ENCODE peak calls at places on chromosomes 6 and 20, in four cellular contexts. S is heart left ventricle, V is GM13976, R is A673. U is an unnamed sample.
A peak's percentile ranks its signal among the peaks of the same experiment; 100 is the strongest.

GRCh38 chr6:30394139-30394538 is 49.2 kb downstream of the RPP21 start:
- DNase-seq in S (no peak), V (no peak), R (no peak), U (no peak)

GRCh38 chr20:25574411-25574810 is 10.9 kb downstream of the NINL start:
- DNase-seq in S (no peak), V (no peak), R (peak; percentile 11), U (no peak)

GRCh38 chr6:106692823-106693216 is 63.4 kb downstream of the QRSL1 start:
- DNase-seq in S (no peak), V (no peak), R (no peak), U (no peak)

GRCh38 chr6:46023216-46023915 is 7.7 kb upstream of the CLIC5 start:
- DNase-seq in S (no peak), V (no peak), R (no peak), U (no peak)

GRCh38 chr6:6368040-6368683 is 47.7 kb upstream of the F13A1 start:
- DNase-seq in S (no peak), V (no peak), R (no peak), U (no peak)

GRCh38 chr6:104559435-104560202 is 300.1 kb downstream of the HACE1 start:
- DNase-seq in S (no peak), V (no peak), R (no peak), U (no peak)

GRCh38 chr6:28632326-28632851 is 106.7 kb downstream of the GPX5 start:
- DNase-seq in S (no peak), V (no peak), R (no peak), U (no peak)

GRCh38 chr6:122323361-122323760 is 76.1 kb upstream of the HSF2 start:
- DNase-seq in S (no peak), V (no peak), R (peak; percentile 4), U (no peak)

GRCh38 chr6:79781916-79782315 is 150.8 kb downstream of the SH3BGRL2 start:
- DNase-seq in S (no peak), V (no peak), R (no peak), U (no peak)

GRCh38 chr20:24650091-24650490 is 180.7 kb downstream of the SYNDIG1 start:
- DNase-seq in S (no peak), V (no peak), R (no peak), U (no peak)

GRCh38 chr6:170446841-170447560 is 106.1 kb downstream of the PSMB1 start:
- DNase-seq in S (peak; percentile 33), V (no peak), R (no peak), U (no peak)

DNA sequence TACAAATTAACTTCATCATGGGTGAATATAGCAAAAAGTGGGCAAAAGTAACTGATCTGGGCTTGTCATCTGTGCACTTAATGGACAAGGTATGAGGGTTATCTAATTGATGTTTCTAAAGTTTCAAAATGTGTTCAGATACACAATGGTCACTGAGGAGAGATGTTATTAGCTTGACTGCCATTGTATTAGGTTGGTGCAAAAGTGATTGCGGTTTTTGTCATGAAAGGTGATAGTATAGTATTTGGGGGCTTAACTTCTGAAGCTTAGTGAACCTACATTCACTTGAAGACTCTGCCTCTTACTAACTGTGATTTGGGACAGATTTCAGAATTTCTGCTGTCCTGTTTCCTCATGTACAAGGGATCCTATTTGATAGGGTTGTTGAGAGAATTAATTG is 159.6 kb downstream of the UST start:
- DNase-seq in S (no peak), V (no peak), R (no peak), U (no peak)
- TF ChIP-seq CTCF in S (no peak), V (no peak), R (no peak), U (no peak)

DNA sequence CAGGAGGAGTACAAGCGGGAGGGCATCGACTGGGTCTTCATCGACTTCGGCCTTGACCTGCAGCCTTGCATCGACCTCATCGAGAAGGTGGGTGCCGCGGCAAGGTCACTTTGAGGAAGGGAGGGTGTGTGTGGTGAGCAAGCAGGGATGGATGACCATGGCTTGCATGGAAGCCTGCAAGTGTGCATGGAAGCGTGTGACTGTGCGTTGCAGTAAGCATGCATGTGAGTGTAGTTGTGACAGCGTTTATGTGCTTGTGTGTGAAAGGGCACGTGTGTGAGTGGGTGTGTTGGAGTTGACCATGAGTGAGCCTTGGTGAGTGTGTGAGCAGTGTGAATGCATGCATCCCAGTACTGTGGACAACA is 32.5 kb downstream of the MYH7B start:
- DNase-seq in S (no peak), V (no peak), R (no peak), U (no peak)
- TF ChIP-seq CTCF in S (no peak), V (no peak), R (no peak), U (no peak)

GRCh38 chr6:14396392-14396791 is 278.8 kb downstream of the CD83 start:
- DNase-seq in S (no peak), V (no peak), R (no peak), U (no peak)

GRCh38 chr6:14399635-14400034 is 282.1 kb downstream of the CD83 start:
- DNase-seq in S (no peak), V (no peak), R (no peak), U (no peak)

GRCh38 chr6:14397518-14397901 is 279.9 kb downstream of the CD83 start:
- DNase-seq in S (no peak), V (no peak), R (no peak), U (no peak)

GRCh38 chr6:14398953-14399352 is 281.4 kb downstream of the CD83 start:
- DNase-seq in S (no peak), V (no peak), R (no peak), U (no peak)

DNA sequence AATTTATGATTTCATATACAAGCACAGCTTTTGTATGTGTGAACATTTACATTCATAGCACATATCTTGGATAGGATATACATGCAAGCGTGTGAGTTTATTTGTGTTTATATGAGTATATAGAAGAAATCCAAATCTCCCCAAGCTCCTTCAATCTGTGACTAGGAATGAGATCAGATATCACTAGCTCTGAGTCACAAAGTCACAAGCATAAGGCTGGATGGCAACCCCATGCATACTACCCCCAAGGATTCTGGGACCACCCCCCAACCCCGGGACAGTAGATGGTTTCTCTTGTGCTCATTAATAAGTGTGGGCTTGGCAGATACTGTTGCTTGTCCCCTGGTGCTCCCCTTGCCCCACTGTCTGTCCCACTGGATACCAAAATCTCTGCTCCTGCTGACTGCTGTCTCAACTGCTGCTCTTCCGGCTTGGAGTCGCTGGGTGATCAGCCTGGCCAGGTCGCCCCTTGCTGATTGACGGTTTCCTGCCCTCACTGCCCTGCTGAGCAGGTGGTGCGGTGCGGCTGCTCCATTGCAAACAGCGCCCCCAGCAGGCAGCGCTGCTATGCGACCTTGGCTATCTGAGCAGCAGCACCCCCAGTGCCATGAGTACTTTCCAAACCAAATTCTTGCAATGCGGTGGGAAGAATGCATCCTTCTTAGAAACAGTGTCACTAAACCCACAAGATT is 279.4 kb downstream of the CD83 start:
- DNase-seq in S (no peak), V (peak; percentile 49), R (no peak), U (peak; percentile 44)
- TF ChIP-seq CTCF in S (no peak), V (peak; percentile 41), R (peak; percentile 47), U (peak; percentile 18)

DNA sequence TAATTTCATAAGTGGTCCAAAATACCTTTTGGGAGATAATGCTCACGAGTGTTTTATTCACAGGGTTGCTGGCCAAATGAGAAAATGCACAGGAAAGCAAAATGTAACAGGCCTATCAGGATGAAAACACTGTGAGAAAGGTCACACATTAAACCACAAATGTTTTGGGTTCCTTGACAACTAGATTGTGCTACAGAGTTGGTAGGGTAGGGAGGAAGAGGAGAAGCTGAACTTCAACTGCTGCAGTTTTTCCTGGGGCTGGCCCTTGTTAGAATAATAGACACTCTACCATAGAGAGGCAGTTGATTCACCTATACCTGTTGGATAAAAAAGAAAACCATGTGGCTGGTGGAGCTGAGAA is 28.1 kb upstream of the PAQR8 start:
- DNase-seq in S (no peak), V (no peak), R (no peak), U (peak; percentile 26)
- TF ChIP-seq CTCF in S (no peak), V (no peak), R (no peak), U (no peak)

DNA sequence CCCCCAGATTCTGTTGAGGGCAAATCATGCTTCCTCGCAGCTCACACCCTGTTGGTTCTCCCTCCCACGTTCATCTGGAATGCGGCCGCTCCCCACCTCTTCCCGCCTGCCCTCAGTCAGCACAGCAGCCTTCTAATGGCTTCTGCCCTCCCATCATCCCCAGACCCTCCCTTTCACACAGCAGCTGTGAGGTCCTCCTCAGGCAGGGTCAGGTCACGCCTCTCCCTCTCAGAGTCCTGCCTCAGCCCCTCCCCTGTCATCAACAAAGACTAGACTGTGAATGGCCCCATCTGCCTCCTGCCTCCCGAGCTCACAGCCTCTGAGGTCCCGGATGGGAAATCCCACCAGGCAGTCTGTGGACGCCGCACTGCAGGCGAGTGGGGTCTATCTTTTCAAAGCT is 7.9 kb upstream of the BHLHE23 start:
- DNase-seq in S (peak; percentile 54), V (peak; percentile 66), R (no peak), U (no peak)
- TF ChIP-seq CTCF in S (no peak), V (no peak), R (no peak), U (no peak)

DNA sequence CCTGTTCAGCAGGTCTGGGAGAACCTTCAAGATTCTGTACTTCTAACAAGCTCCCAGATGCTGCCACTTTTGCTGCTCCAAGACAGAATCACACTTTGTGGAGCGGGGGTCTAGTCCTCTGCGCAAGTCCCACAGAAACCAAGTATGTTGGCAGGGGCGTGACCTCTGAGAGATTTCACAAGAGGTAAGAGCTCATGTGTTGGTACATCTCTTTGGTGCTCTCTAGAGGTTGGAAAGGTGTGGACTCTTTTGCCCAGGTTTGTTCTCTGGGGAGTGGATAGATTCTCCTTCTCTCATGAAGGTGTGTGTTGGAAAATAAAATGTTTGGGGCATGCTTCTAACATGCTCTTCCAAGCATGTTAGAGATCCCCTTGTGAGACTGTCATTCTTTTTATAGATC is 340.9 kb upstream of the IRAK1BP1 start:
- DNase-seq in S (no peak), V (no peak), R (no peak), U (no peak)
- TF ChIP-seq CTCF in S (no peak), V (no peak), R (no peak), U (no peak)

DNA sequence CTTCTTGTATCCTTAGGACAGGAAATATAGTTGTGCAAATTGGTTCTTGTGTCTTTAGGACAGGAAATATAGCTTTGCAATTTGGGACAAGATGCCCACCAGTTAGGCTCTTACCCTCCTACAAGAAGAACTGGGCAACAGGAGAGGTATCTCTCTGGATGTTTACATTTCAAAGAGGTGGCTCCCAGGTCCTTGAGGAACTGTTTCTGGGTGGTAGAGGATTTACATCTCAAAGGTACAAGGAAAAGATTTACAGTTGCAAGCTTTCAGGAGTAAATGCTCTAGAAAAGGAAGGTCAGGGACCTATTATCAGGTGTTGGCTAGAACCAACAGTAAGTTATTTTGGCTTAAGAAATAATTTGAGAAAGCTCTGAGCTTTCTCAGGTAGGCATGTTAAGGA is 19.2 kb downstream of the RNF182 start:
- DNase-seq in S (no peak), V (no peak), R (no peak), U (no peak)
- TF ChIP-seq CTCF in S (no peak), V (no peak), R (no peak), U (no peak)

GRCh38 chr20:61917459-61917858 is 148.2 kb downstream of the TAF4 start:
- DNase-seq in S (peak; percentile 38), V (no peak), R (no peak), U (no peak)

GRCh38 chr20:61916318-61916891 is 149.3 kb downstream of the TAF4 start:
- DNase-seq in S (no peak), V (no peak), R (no peak), U (no peak)

GRCh38 chr20:61919239-61919638 is 146.4 kb downstream of the TAF4 start:
- DNase-seq in S (peak; percentile 27), V (no peak), R (no peak), U (no peak)

GRCh38 chr20:61919675-61920365 is 145.9 kb downstream of the TAF4 start:
- DNase-seq in S (peak; percentile 20), V (no peak), R (no peak), U (no peak)

DNA sequence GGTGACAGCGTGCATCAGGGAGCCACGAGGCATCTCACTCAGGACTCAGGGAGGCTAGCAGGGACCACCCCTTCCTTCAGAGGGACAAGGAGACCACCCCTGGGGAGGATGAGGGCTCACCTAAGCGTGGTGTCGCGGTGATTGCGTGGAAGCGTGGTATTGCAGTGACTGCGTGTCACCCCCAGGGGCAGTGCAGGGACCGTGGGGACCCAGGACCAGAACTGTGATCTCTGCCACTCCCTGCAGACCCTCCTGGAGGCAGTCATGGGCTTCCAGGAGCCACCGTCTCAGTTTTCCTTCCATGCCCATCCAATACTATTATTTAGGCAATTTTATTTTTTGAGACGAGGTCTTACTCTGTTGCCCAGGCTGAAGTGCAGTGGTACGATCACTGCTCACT is 147.1 kb downstream of the TAF4 start:
- DNase-seq in S (peak; percentile 53), V (no peak), R (no peak), U (no peak)
- TF ChIP-seq CTCF in S (no peak), V (no peak), R (peak; percentile 31), U (no peak)

U was measured in activated CD8-positive, alpha-beta T cell treated with anti-CD3 and anti-CD28 coated beads for 36 hours.